ENCODE peak calls at places on chromosomes 11 and 22, in ten cellular contexts. T, R, Z, Q, S, H, K, E, P and F are unnamed samples.

GRCh38 chr22:37842015-37842793 is 1.9 kb downstream of the ANKRD54 start:
- DNase-seq in E (no peak), T (no peak), P (no peak), Z (no peak), H (no peak), Q (no peak), S (no peak), R (no peak), K (peak; percentile 54), F (no peak)

GRCh38 chr22:35353318-35353717 is 27.6 kb upstream of the HMOX1 start:
- DNase-seq in P (no peak), R (no peak), E (no peak), Q (no peak), K (no peak), Z (no peak), H (no peak), S (no peak), T (no peak), F (no peak)

GRCh38 chr11:87368876-87369480 is 331.2 kb downstream of the TMEM135 start:
- DNase-seq in Q (no peak), S (peak; percentile 15), T (no peak), K (no peak), P (no peak), Z (no peak), E (no peak), R (no peak), H (peak; percentile 39), F (no peak)

GRCh38 chr11:112613051-112613972 is 347.9 kb upstream of the NCAM1 start:
- DNase-seq in Q (peak; percentile 51), Z (no peak), T (no peak), K (no peak), S (no peak), E (no peak), P (peak; percentile 33), R (no peak), H (peak; percentile 80), F (no peak)

GRCh38 chr22:30251661-30252226 is 5.2 kb upstream of the LIF start:
- DNase-seq in R (no peak), E (no peak), P (peak; percentile 64), S (no peak), Z (no peak), T (no peak), K (no peak), Q (peak; percentile 84), H (peak; percentile 49), F (no peak)

GRCh38 chr11:71947498-71947897 is 18.7 kb downstream of the RNF121 start:
- DNase-seq in R (no peak), T (no peak), E (peak; percentile 52), Q (no peak), Z (no peak), S (no peak), K (no peak), H (no peak), P (no peak), F (no peak)

GRCh38 chr11:2432171-2432621 is 12.1 kb downstream of the TRPM5 start:
- DNase-seq in E (no peak), Z (no peak), Q (no peak), T (no peak), R (no peak), S (no peak), H (no peak), K (no peak), P (no peak), F (no peak)

GRCh38 chr11:35354644-35355043 is 64.7 kb downstream of the SLC1A2 start:
- DNase-seq in T (no peak), Q (peak; percentile 72), Z (no peak), K (no peak), R (no peak), P (peak; percentile 50), E (no peak), H (no peak), S (no peak), F (no peak)

GRCh38 chr11:125069008-125069407 is 5.9 kb downstream of the SLC37A2 start:
- DNase-seq in Z (no peak), P (no peak), S (no peak), E (no peak), T (no peak), R (no peak), Q (no peak), H (peak; percentile 55), K (no peak), F (no peak)

GRCh38 chr11:26947904-26948639 is 45.8 kb upstream of the FIBIN start:
- DNase-seq in S (no peak), P (peak; percentile 85), Z (no peak), Q (peak; percentile 40), R (peak; percentile 71), K (no peak), H (peak; percentile 64), E (no peak), T (no peak), F (no peak)

GRCh38 chr22:50398698-50399648 is 55.8 kb downstream of the PPP6R2 start:
- DNase-seq in P (no peak), K (no peak), S (no peak), Z (no peak), E (peak; percentile 7), Q (no peak), H (no peak), T (no peak), R (no peak), F (no peak)

GRCh38 chr11:66361502-66361941 is 10.0 kb downstream of the SLC29A2 start:
- DNase-seq in Q (no peak), K (no peak), S (no peak), E (no peak), T (no peak), P (no peak), Z (no peak), H (no peak), R (no peak), F (no peak)
- TF ChIP-seq CTCF in Q (no peak), K (no peak), S (no peak), E (no peak), T (no peak), P (no peak), Z (no peak), H (no peak), R (no peak), F (no peak)

GRCh38 chr11:69941546-69942332 is 122.5 kb upstream of the FGF3 start:
- DNase-seq in T (no peak), Q (no peak), E (no peak), H (no peak), Z (no peak), R (no peak), S (no peak), P (no peak), K (no peak), F (no peak)

GRCh38 chr11:69944146-69944795 is 125.1 kb upstream of the FGF3 start:
- DNase-seq in Z (no peak), T (no peak), P (no peak), H (no peak), E (no peak), K (no peak), Q (no peak), R (no peak), S (no peak), F (no peak)

GRCh38 chr11:69945157-69945556 is 125.9 kb upstream of the FGF3 start:
- DNase-seq in Z (no peak), S (no peak), P (no peak), H (no peak), K (no peak), Q (no peak), E (no peak), T (no peak), R (no peak), F (no peak)

GRCh38 chr11:69943506-69943905 is 124.3 kb upstream of the FGF3 start:
- DNase-seq in Q (no peak), R (no peak), Z (no peak), P (no peak), T (no peak), E (no peak), S (peak; percentile 81), H (no peak), K (no peak), F (no peak)

DNA sequence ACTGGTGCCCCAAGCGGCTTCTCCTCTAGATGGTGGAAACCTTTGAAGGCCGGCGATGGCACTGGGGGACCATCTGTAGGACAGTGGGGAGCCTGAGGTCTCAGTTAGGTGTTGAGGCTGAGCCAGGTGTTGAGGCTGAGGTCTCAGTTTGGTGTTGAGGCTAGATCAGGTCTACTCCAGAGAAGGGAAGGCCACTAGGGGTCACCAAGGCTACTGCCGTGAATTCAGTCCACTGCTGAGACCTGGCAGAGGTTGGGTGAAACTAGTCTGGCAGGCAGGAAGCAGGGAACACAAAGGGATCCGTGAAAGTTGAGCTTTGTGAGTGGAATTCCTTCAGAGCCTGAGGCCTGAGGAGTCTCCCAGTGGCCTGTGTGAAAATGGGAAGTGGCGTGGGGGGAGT is 123.8 kb upstream of the FGF3 start:
- DNase-seq in S (no peak), K (no peak), H (peak; percentile 14), R (no peak), Z (no peak), E (peak; percentile 51), Q (no peak), T (no peak), P (no peak), F (no peak)
- TF ChIP-seq CTCF in S (no peak), K (no peak), H (no peak), R (peak; percentile 44), Z (peak; percentile 19), E (peak; percentile 50), Q (peak; percentile 27), T (no peak), P (no peak), F (no peak)

GRCh38 chr11:63905179-63905578 is 11.8 kb downstream of the RCOR2 start:
- DNase-seq in S (no peak), T (no peak), E (no peak), H (no peak), R (no peak), K (no peak), Z (no peak), Q (no peak), P (no peak), F (no peak)

GRCh38 chr11:63904743-63905142 is 12.2 kb downstream of the RCOR2 start:
- DNase-seq in T (no peak), S (no peak), K (no peak), Z (no peak), R (no peak), P (no peak), E (no peak), H (no peak), Q (no peak), F (no peak)

GRCh38 chr11:63903884-63904283 is 13.1 kb downstream of the RCOR2 start:
- DNase-seq in P (no peak), S (no peak), R (no peak), H (no peak), Z (no peak), Q (no peak), E (no peak), T (no peak), K (no peak), F (no peak)

GRCh38 chr11:63897459-63898156 is 19.4 kb downstream of the RCOR2 start:
- DNase-seq in Q (no peak), R (no peak), T (no peak), Z (no peak), H (no peak), S (no peak), E (no peak), P (no peak), K (no peak), F (no peak)

GRCh38 chr11:63901660-63902059 is 15.3 kb downstream of the RCOR2 start:
- DNase-seq in T (no peak), S (no peak), K (no peak), H (peak; percentile 23), Q (no peak), R (no peak), E (peak; percentile 62), P (peak; percentile 50), Z (no peak), F (no peak)
- TF ChIP-seq CTCF in T (no peak), S (no peak), K (no peak), H (peak; percentile 48), Q (peak; percentile 71), R (peak; percentile 45), E (peak; percentile 22), P (peak; percentile 54), Z (peak; percentile 61), F (peak; percentile 2)

GRCh38 chr11:107999759-108000455 is 8.8 kb upstream of the CUL5 start:
- DNase-seq in R (no peak), Q (peak; percentile 21), T (no peak), P (peak; percentile 35), E (peak; percentile 61), H (peak; percentile 21), S (no peak), Z (no peak), K (no peak), F (no peak)
- TF ChIP-seq CTCF in R (peak; percentile 32), Q (peak; percentile 68), T (peak; percentile 43), P (peak; percentile 44), E (peak; percentile 35), H (peak; percentile 34), S (peak; percentile 18), Z (peak; percentile 47), K (peak; percentile 33), F (peak; percentile 50)